ENCODE peak calls at places on chromosomes 1 and 21, in nine cellular contexts. A is IMR-90; B is NCI-H2029 treated with DMSO at 0.1 percent for 48 hours; O is LoVo; K is activated CD8-positive, alpha-beta T cell treated with anti-CD3 and anti-CD28 coated beads for 36 hours; L is GM19239; Q is NCI-H1417; J is fibroblast of pulmonary artery; T is ELR. H is an unnamed sample.

GRCh38 chr1:228392111-228392936 is 14.3 kb downstream of the TRIM11 start:
- DNase-seq in Q (no peak), O (no peak), A (peak; percentile 30), L (no peak), T (peak; percentile 60), K (no peak), J (no peak), B (no peak), H (no peak)

GRCh38 chr1:116426401-116426800 is 53.4 kb downstream of the ATP1A1 start:
- DNase-seq in L (no peak), J (no peak), O (no peak), Q (no peak), T (no peak), A (no peak), K (no peak), B (no peak), H (no peak)

GRCh38 chr1:230569201-230569600 is 73.1 kb upstream of the COG2 start:
- DNase-seq in J (no peak), K (no peak), B (no peak), O (no peak), T (no peak), L (no peak), A (no peak), Q (no peak), H (no peak)

GRCh38 chr1:203033287-203033686 is 7.0 kb downstream of the PPFIA4 start:
- DNase-seq in L (no peak), B (no peak), T (no peak), A (no peak), K (no peak), J (no peak), Q (no peak), O (no peak), H (no peak)

GRCh38 chr21:25507522-25507921 is 99.8 kb downstream of the MRPL39 start:
- DNase-seq in A (peak; percentile 23), O (no peak), J (no peak), T (peak; percentile 44), B (no peak), L (no peak), K (peak; percentile 46), Q (no peak), H (no peak)

GRCh38 chr1:29458737-29459550 is 222.6 kb downstream of the PTPRU start:
- DNase-seq in Q (no peak), B (no peak), K (no peak), T (no peak), A (no peak), J (no peak), L (no peak), O (no peak), H (no peak)

GRCh38 chr21:32382108-32382601 is 10.7 kb downstream of the URB1 start:
- DNase-seq in K (no peak), O (peak; percentile 70), B (no peak), Q (no peak), J (peak; percentile 54), A (peak; percentile 36), T (peak; percentile 62), L (no peak), H (no peak)

GRCh38 chr1:212587304-212588136 is 21.0 kb upstream of the ATF3 start:
- DNase-seq in Q (no peak), J (peak; percentile 80), O (no peak), A (peak; percentile 95), L (no peak), K (no peak), T (no peak), B (no peak), H (no peak)

GRCh38 chr21:38299651-38300050 is 42.9 kb downstream of the KCNJ15 start:
- DNase-seq in K (no peak), J (no peak), O (no peak), B (no peak), L (no peak), Q (no peak), T (no peak), A (no peak), H (no peak)

GRCh38 chr1:15915991-15916390 is 59.9 kb downstream of the ZBTB17 start:
- DNase-seq in J (no peak), T (peak; percentile 42), O (no peak), Q (no peak), B (no peak), A (peak; percentile 41), K (no peak), L (no peak), H (no peak)

GRCh38 chr1:59696421-59697115 is 118.2 kb upstream of the HOOK1 start:
- DNase-seq in A (no peak), J (no peak), K (no peak), L (no peak), Q (no peak), O (no peak), B (no peak), T (no peak), H (no peak)

GRCh38 chr1:7948950-7949349 is 8.3 kb upstream of the TNFRSF9 start:
- DNase-seq in K (peak; percentile 61), Q (no peak), B (no peak), O (peak; percentile 22), L (no peak), T (peak; percentile 89), A (peak; percentile 87), J (peak; percentile 60), H (no peak)

GRCh38 chr1:39753132-39754025 is 14.7 kb downstream of the PPIE start:
- DNase-seq in Q (no peak), T (no peak), K (no peak), A (no peak), L (no peak), B (no peak), O (no peak), J (no peak), H (no peak)

GRCh38 chr1:84385347-84385746 is 12.9 kb upstream of the DNASE2B start:
- DNase-seq in T (no peak), O (no peak), Q (no peak), J (no peak), B (no peak), L (no peak), A (no peak), K (no peak), H (no peak)

GRCh38 chr1:201409440-201409839 is 10.3 kb upstream of the LAD1 start:
- DNase-seq in O (no peak), B (no peak), K (no peak), T (peak; percentile 16), L (no peak), Q (no peak), A (peak; percentile 36), J (peak; percentile 17), H (no peak)

GRCh38 chr21:30146558-30147282 is 19.9 kb downstream of the CLDN17 start:
- DNase-seq in L (no peak), K (no peak), J (no peak), B (no peak), Q (no peak), A (no peak), T (no peak), O (peak; percentile 38), H (no peak)

GRCh38 chr1:43444151-43444826 is 9.4 kb downstream of the HYI start:
- DNase-seq in O (no peak), K (no peak), T (no peak), B (no peak), J (no peak), A (no peak), L (no peak), Q (no peak), H (no peak)

GRCh38 chr1:31878018-31878417 is 60.1 kb downstream of the PTP4A2 start:
- DNase-seq in T (no peak), L (no peak), O (no peak), A (no peak), K (no peak), J (peak; percentile 20), Q (no peak), B (no peak), H (no peak)

GRCh38 chr1:225228871-225229303 is 199.0 kb downstream of the LBR start:
- DNase-seq in O (peak; percentile 21), B (no peak), L (no peak), T (no peak), Q (no peak), A (no peak), K (no peak), J (no peak), H (no peak)

GRCh38 chr1:19511117-19511516 is 25.8 kb upstream of the CAPZB start:
- DNase-seq in Q (no peak), J (no peak), B (no peak), A (no peak), T (no peak), O (no peak), K (no peak), L (no peak), H (no peak)

GRCh38 chr1:41652346-41653124 is 168.1 kb upstream of the EDN2 start:
- DNase-seq in A (no peak), L (no peak), B (no peak), T (no peak), K (no peak), Q (no peak), J (no peak), O (no peak), H (no peak)

GRCh38 chr1:112522621-112523020 is 13.9 kb downstream of the WNT2B start:
- DNase-seq in T (peak; percentile 96), K (no peak), B (no peak), O (peak; percentile 16), J (peak; percentile 84), Q (no peak), A (peak; percentile 96), L (no peak), H (no peak)

H was measured in GM18507.